ENCODE peak calls at places on chromosomes 11 and 22, in seven cellular contexts. S is stimulated activated CD4-positive, alpha-beta T cell treated with anti-CD3 and anti-CD28 coated beads, Interleukin-1b, Interleukin-23, amount 100 ng/mL, for 48 hours; F is stimulated activated naive CD8-positive, alpha-beta T cell treated with anti-CD3 and anti-CD28 coated beads, Interleukin-15, Interleukin-2, amounts not matched to agents 100 U/mL and 50 U/mL, for 24 hours; Y is NCI-H187; W is small intestine; Q is activated CD4-positive, alpha-beta T cell treated with anti-CD3 and anti-CD28 coated beads, Interleukin-2, amount 50 U/mL, for 1 hour; U is stimulated activated CD8-positive, alpha-beta memory T cell treated with anti-CD3 and anti-CD28 coated beads, Interleukin-2, amount 100 ng/mL, for 48 hours. Z is an unnamed sample.

GRCh38 chr11:29040489-29040888 is 932.3 kb downstream of the METTL15 start:
- DNase-seq in U (no peak), W (no peak), Q (no peak), S (no peak), Y (no peak), F (no peak), Z (no peak)

GRCh38 chr11:94400839-94401772 is at the start of gene GPR83:
- DNase-seq in Q (no peak), Y (no peak), W (no peak), S (no peak), F (no peak), U (no peak), Z (no peak)

GRCh38 chr11:29025001-29025400 is 916.8 kb downstream of the METTL15 start:
- DNase-seq in Y (no peak), U (no peak), Q (no peak), S (no peak), W (no peak), F (no peak), Z (no peak)

GRCh38 chr11:10317776-10318526 is 13.1 kb downstream of the ADM start:
- DNase-seq in Q (no peak), W (peak; percentile 75), Y (no peak), S (no peak), F (peak; percentile 24), U (no peak), Z (no peak)

GRCh38 chr22:28728621-28729313 is 12.9 kb downstream of the CHEK2 start:
- DNase-seq in F (no peak), Y (no peak), S (no peak), U (no peak), W (no peak), Q (no peak), Z (no peak)

GRCh38 chr22:46007003-46007847 is 30.3 kb upstream of the WNT7B start:
- DNase-seq in W (peak; percentile 53), Q (no peak), U (no peak), S (no peak), F (peak; percentile 43), Y (no peak), Z (no peak)

GRCh38 chr11:75189911-75190310 is 39.0 kb downstream of the SLCO2B1 start:
- DNase-seq in U (no peak), W (no peak), Y (no peak), S (no peak), F (no peak), Q (no peak), Z (no peak)

GRCh38 chr11:19979519-19979845 is 180.8 kb downstream of the DBX1 start:
- DNase-seq in S (no peak), U (no peak), Q (no peak), Y (no peak), W (no peak), F (no peak), Z (no peak)

GRCh38 chr11:78216021-78216420 is 27.3 kb downstream of the USP35 start:
- DNase-seq in U (no peak), Y (no peak), W (no peak), F (no peak), Q (no peak), S (no peak), Z (no peak)

GRCh38 chr11:91097069-91097468 is 874.2 kb upstream of the CHORDC1 start:
- DNase-seq in Y (no peak), W (no peak), Q (no peak), S (no peak), F (no peak), U (no peak), Z (no peak)

GRCh38 chr22:41264408-41264941 is 21.5 kb downstream of the RANGAP1 start:
- DNase-seq in Q (no peak), F (no peak), Y (no peak), S (no peak), W (no peak), U (no peak), Z (no peak)